ENCODE peak calls at places on chromosomes 7 and 10, in four cellular contexts. A is stimulated activated CD4-positive, alpha-beta T cell treated with anti-CD3 and anti-CD28 coated beads, Interleukin-1b, Interleukin-23, amount 100 ng/mL, for 4 hours; N is globus pallidus; U is AG10803. J is an unnamed sample.

GRCh38 chr10:124217906-124218769 is 124.7 kb upstream of the CHST15 start:
- DNase-seq in A (no peak), N (no peak), U (no peak), J (no peak)

GRCh38 chr10:5906651-5907050 is 16.6 kb downstream of the FBH1 start:
- DNase-seq in A (no peak), N (no peak), U (no peak), J (no peak)

GRCh38 chr10:109889867-109890266 is 33.4 kb downstream of the XPNPEP1 start:
- DNase-seq in A (no peak), N (no peak), U (peak; percentile 72), J (no peak)

GRCh38 chr10:132133449-132134291 is 53.1 kb upstream of the DPYSL4 start:
- DNase-seq in A (no peak), N (no peak), U (no peak), J (no peak)

GRCh38 chr7:13908667-13909382 is 80.6 kb downstream of the ETV1 start:
- DNase-seq in A (no peak), N (no peak), U (no peak), J (peak; percentile 27)

GRCh38 chr7:10727636-10728035 is 246.0 kb upstream of the PHF14 start:
- DNase-seq in A (no peak), N (no peak), U (no peak), J (no peak)

GRCh38 chr7:66224171-66224773 is 19.1 kb downstream of the TPST1 start:
- DNase-seq in A (no peak), N (no peak), U (no peak), J (no peak)

GRCh38 chr7:151872531-151873401 is 4.1 kb downstream of the PRKAG2 start:
- DNase-seq in A (no peak), N (no peak), U (no peak), J (no peak)

GRCh38 chr7:44386139-44386913 is 60.9 kb upstream of the CAMK2B start:
- DNase-seq in A (no peak), N (no peak), U (peak; percentile 4), J (no peak)

GRCh38 chr7:24829787-24830186 is 72.5 kb upstream of the GSDME start:
- DNase-seq in A (no peak), N (no peak), U (no peak), J (no peak)

GRCh38 chr7:144390481-144390880 is 13.0 kb downstream of the NOBOX start:
- DNase-seq in A (no peak), N (peak; percentile 24), U (no peak), J (no peak)

GRCh38 chr10:110170142-110170887 is 37.1 kb upstream of the MXI1 start:
- DNase-seq in A (no peak), N (no peak), U (no peak), J (no peak)